ENCODE peak calls at places on chromosomes 13 and 19, in ten cellular contexts. E is brain microvascular endothelial cell, X is fibroblast of the aortic adventitia, G is K562, K is heart left ventricle, N is psoas muscle, L is ovary, D is OCI-LY7, H is ascending aorta, Q is AG10803. B is an unnamed sample.

GRCh38 chr19:14089662-14090508 is 666 bp downstream of the SAMD1 start:
- DNase-seq in E (peak), X (peak), G (peak), K (peak), N (peak), L (peak), D (peak), H (peak), Q (peak), B (no peak)

GRCh38 chr13:55007681-55008080 is 1979.1 kb downstream of the OLFM4 start:
- DNase-seq in E (no peak), X (no peak), G (no peak), K (no peak), N (no peak), L (no peak), D (no peak), H (no peak), Q (no peak), B (no peak)

GRCh38 chr19:54572696-54573311 is 786 bp upstream of the LILRA2 start:
- DNase-seq in E (no peak), X (no peak), G (peak), K (peak), N (no peak), L (no peak), D (peak), H (no peak), Q (no peak), B (no peak)

GRCh38 chr13:72437458-72437857 is 290.0 kb downstream of the MZT1 start:
- DNase-seq in E (peak), X (peak), G (no peak), K (no peak), N (no peak), L (no peak), D (no peak), H (no peak), Q (peak), B (no peak)

GRCh38 chr19:5539431-5539833 is 28.3 kb downstream of the TINCR start:
- DNase-seq in E (no peak), X (no peak), G (no peak), K (peak), N (no peak), L (no peak), D (no peak), H (no peak), Q (no peak), B (no peak)

GRCh38 chr19:16544468-16545231 is 2.4 kb upstream of the CHERP start:
- DNase-seq in E (no peak), X (no peak), G (no peak), K (no peak), N (no peak), L (no peak), D (peak), H (no peak), Q (no peak), B (no peak)

GRCh38 chr19:27793128-27793643 is 1419.8 kb downstream of the UQCRFS1 start:
- DNase-seq in E (peak), X (peak), G (peak), K (peak), N (peak), L (peak), D (peak), H (peak), Q (peak), B (peak)

GRCh38 chr19:51111606-51112005 is 3.4 kb upstream of the CTU1 start:
- DNase-seq in E (no peak), X (no peak), G (no peak), K (no peak), N (no peak), L (no peak), D (no peak), H (no peak), Q (no peak), B (no peak)

GRCh38 chr19:2353159-2353894 is 6.7 kb upstream of the TMPRSS9 start:
- DNase-seq in E (no peak), X (no peak), G (no peak), K (no peak), N (no peak), L (no peak), D (no peak), H (no peak), Q (no peak), B (no peak)

GRCh38 chr19:45809643-45810159 is 5.4 kb downstream of the RSPH6A start:
- DNase-seq in E (peak), X (peak), G (peak), K (no peak), N (no peak), L (no peak), D (peak), H (no peak), Q (peak), B (peak)

GRCh38 chr19:5340637-5341447 is at the start of gene PTPRS:
- DNase-seq in E (peak), X (peak), G (peak), K (peak), N (peak), L (peak), D (peak), H (peak), Q (peak), B (no peak)

DNA sequence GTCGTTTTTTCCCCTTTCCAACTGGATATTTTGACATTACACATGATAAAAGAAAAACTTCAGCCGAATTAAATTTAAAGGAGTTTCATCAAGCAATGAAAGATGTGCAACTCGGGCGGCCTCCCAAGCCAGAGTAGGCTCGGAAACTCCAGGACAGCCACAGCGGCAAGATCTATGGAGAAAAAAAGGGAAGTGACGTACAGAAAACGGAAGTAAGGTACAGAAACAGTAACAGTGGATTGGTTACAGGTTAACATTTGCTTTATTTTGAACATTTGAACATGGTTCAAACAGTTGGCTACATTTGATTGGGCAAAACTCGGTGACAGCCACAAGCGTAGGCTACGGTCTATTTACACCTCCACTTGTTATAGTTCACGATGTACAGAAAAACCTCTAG is 30.5 kb upstream of the FAM124A start:
- DNase-seq in E (no peak), X (no peak), G (no peak), K (no peak), N (no peak), L (no peak), D (no peak), H (no peak), Q (no peak), B (no peak)
- H3K4me3 ChIP-seq in E (no peak), X (no peak), G (no peak), K (no peak), N (no peak), L (no peak), D (no peak), H (no peak), Q (no peak), B (no peak)

GRCh38 chr13:97212540-97213146 is 9.5 kb upstream of the MBNL2 start:
- DNase-seq in E (peak), X (peak), G (peak), K (no peak), N (no peak), L (no peak), D (peak), H (no peak), Q (peak), B (no peak)
- TF ChIP-seq CTCF in E (peak), X (peak), G (peak), K (peak), N (peak), L (no peak), D (peak), H (peak), Q (peak), B (peak)

DNA sequence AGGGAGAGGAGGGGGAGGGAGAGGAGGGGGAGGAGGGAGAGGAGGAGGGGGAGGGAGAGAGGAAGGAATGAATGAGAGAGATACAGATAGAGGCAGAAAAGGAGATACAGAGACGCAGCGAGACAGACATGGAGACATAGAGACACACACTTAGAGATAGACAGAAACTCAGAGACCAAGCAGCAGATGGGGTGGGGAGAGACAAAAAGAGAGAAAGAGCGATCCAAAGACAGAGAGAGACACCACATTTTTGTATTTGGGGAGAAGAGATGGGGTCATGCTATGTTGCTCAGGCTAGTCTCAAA is 877 bp upstream of the CA11 start:
- DNase-seq in E (no peak), X (no peak), G (no peak), K (no peak), N (no peak), L (no peak), D (no peak), H (no peak), Q (no peak), B (no peak)
- H3K4me3 ChIP-seq in E (no peak), X (peak), G (no peak), K (no peak), N (no peak), L (no peak), D (no peak), H (peak), Q (peak), B (peak)

DNA sequence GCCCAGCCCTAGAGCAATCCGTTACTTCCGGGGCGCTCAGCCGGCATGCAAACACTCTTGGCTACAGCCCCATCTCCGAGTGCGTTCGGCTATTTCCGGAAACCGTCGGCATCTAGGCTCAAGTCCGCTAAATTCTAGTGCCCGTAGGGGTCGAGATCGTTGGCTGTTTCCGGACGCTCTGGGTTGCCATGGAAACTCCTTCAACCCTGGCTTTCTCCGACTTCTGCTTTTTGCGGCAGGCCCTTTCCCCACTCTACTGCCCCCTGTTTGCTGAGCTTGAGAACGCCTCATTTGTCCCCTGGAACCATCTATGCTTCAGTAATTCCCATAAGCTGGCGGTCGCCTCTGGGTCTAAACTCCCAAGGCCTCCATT is 533 bp upstream of the PIK3R2 start:
- DNase-seq in E (peak), X (peak), G (peak), K (peak), N (peak), L (peak), D (peak), H (peak), Q (peak), B (peak)
- TF ChIP-seq CTCF in E (peak), X (peak), G (peak), K (peak), N (peak), L (peak), D (peak), H (peak), Q (peak), B (peak)

GRCh38 chr13:110572778-110573118 is 11.2 kb upstream of the RAB20 start:
- DNase-seq in E (no peak), X (no peak), G (no peak), K (no peak), N (no peak), L (no peak), D (no peak), H (no peak), Q (no peak), B (no peak)

GRCh38 chr13:110576070-110576394 is 14.5 kb upstream of the RAB20 start:
- DNase-seq in E (no peak), X (no peak), G (no peak), K (no peak), N (no peak), L (no peak), D (no peak), H (no peak), Q (no peak), B (no peak)

GRCh38 chr13:110574161-110574560 is 12.6 kb upstream of the RAB20 start:
- DNase-seq in E (no peak), X (no peak), G (no peak), K (no peak), N (no peak), L (no peak), D (no peak), H (no peak), Q (no peak), B (no peak)

GRCh38 chr13:110576736-110577476 is 15.4 kb upstream of the RAB20 start:
- DNase-seq in E (no peak), X (no peak), G (no peak), K (no peak), N (no peak), L (no peak), D (no peak), H (no peak), Q (no peak), B (no peak)

DNA sequence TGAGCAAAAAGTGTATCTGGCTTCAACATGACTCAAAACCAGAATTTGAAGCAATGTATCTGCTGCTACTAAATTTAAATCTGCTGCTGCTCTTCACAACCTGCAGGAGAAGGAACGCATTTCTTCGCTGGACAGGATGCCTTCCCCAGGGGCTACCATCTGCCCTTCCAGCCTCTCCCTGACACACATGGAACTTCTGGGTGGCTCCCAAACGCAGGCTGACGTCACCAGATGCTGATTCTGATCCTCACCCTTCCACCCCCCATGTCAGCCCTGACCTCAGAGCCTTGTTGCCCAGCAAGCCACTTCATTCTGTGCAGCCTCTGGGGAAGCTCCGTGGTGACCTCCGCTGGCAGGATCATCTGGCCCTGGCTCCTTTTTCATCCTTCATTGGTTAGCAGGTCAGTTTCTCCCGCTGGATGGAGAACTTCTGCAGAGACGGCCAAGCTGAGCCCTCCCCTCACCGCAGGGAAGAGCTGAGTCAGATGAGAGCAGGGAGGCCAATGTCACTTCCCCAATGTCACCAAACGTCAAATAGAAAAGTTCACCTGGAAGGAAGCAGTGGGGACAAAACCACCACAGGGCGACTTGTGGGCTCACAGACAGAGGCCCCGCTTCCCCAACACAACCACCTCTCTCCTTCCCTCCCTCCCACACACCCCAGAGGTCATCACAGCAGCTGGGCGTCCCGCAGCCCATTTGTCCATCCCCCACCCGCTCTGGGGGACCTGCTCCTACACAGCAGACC is 14.0 kb upstream of the RAB20 start:
- DNase-seq in E (peak), X (peak), G (peak), K (peak), N (peak), L (no peak), D (no peak), H (no peak), Q (peak), B (no peak)
- H3K4me3 ChIP-seq in E (no peak), X (no peak), G (no peak), K (no peak), N (no peak), L (no peak), D (no peak), H (no peak), Q (no peak), B (no peak)

GRCh38 chr13:45731455-45731854 is 29.3 kb downstream of the CBY2 start:
- DNase-seq in E (no peak), X (no peak), G (no peak), K (no peak), N (no peak), L (no peak), D (no peak), H (no peak), Q (no peak), B (no peak)

DNA sequence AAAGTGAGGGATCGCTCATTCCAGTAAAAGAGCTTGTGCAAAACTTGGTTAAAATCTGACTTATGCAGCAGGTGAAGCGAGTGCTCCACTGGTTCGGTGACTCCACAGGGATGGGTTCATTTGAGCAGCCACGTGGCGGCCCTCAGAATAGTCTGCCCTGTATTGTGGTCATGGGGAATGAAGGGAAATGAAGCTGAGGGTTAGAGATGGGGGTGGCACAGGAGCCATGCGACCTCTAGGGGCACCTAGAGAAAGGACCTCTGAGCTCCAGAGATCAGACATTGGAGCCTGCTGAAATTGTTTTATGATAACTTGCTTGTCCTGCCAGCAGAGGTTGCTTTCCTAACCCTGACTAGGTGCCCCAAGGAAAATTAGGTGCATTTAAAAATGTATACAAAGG is 26.6 kb downstream of the CBY2 start:
- DNase-seq in E (no peak), X (no peak), G (peak), K (no peak), N (no peak), L (no peak), D (peak), H (no peak), Q (no peak), B (no peak)
- TF ChIP-seq CTCF in E (peak), X (peak), G (peak), K (no peak), N (no peak), L (no peak), D (peak), H (no peak), Q (peak), B (peak)

GRCh38 chr19:31352296-31352781 is 3.1 kb upstream of the TSHZ3 start:
- DNase-seq in E (no peak), X (no peak), G (no peak), K (no peak), N (no peak), L (no peak), D (no peak), H (no peak), Q (no peak), B (no peak)
- H3K4me3 ChIP-seq in E (peak), X (no peak), G (no peak), K (peak), N (no peak), L (peak), D (no peak), H (peak), Q (peak), B (no peak)